ENCODE peak calls at places on chromosomes 1 and 21, in four cellular contexts. H is A549, L is kidney, V is left ventricle myocardium inferior. Q is an unnamed sample.

GRCh38 chr21:26067836-26068401 is 102.7 kb downstream of the APP start:
- DNase-seq in L (no peak), V (no peak), H (no peak), Q (no peak)

GRCh38 chr1:72635719-72636118 is 353.4 kb upstream of the NEGR1 start:
- DNase-seq in V (no peak), H (no peak), L (no peak), Q (no peak)

GRCh38 chr1:21262282-21263051 is 27.8 kb downstream of the ECE1 start:
- DNase-seq in V (peak; percentile 86), L (peak; percentile 90), H (peak; percentile 38), Q (no peak)

GRCh38 chr1:180141381-180141934 is 13.2 kb upstream of the QSOX1 start:
- DNase-seq in H (no peak), V (no peak), L (no peak), Q (no peak)

GRCh38 chr1:21106238-21106637 is 70.5 kb downstream of the EIF4G3 start:
- DNase-seq in L (no peak), V (no peak), H (no peak), Q (no peak)

GRCh38 chr1:186722711-186723309 is 42.6 kb upstream of the PTGS2 start:
- DNase-seq in V (no peak), H (peak; percentile 26), L (no peak), Q (peak; percentile 4)

GRCh38 chr1:23436520-23437354 is 12.2 kb upstream of the TCEA3 start:
- DNase-seq in V (no peak), H (no peak), L (peak; percentile 66), Q (no peak)

GRCh38 chr1:23864801-23865542 is 3.1 kb downstream of the FUCA1 start:
- DNase-seq in L (no peak), H (no peak), V (no peak), Q (no peak)

GRCh38 chr21:14766241-14766640 is 220.1 kb upstream of the SAMSN1 start:
- DNase-seq in H (no peak), V (no peak), L (peak; percentile 43), Q (no peak)

GRCh38 chr1:101025283-101025679 is 303 bp downstream of the DPH5 start:
- DNase-seq in L (no peak), V (no peak), H (no peak), Q (no peak)

GRCh38 chr21:35614412-35614901 is 445.9 kb downstream of the SETD4 start:
- DNase-seq in V (no peak), H (no peak), L (no peak), Q (no peak)

GRCh38 chr1:228176024-228176395 is 10.4 kb downstream of the IBA57 start:
- DNase-seq in L (no peak), V (no peak), H (no peak), Q (no peak)

GRCh38 chr1:57258616-57259330 is 165.1 kb downstream of the DAB1 start:
- DNase-seq in V (no peak), L (no peak), H (no peak), Q (no peak)

GRCh38 chr1:35931424-35932157 is 686 bp downstream of the AGO3 start:
- DNase-seq in L (no peak), V (no peak), H (no peak), Q (no peak)

GRCh38 chr1:44559913-44560312 is 114.4 kb downstream of the TMEM53 start:
- DNase-seq in L (no peak), H (no peak), V (no peak), Q (no peak)

GRCh38 chr1:150970818-150971582 is 3.6 kb downstream of the CERS2 start:
- DNase-seq in V (peak; percentile 84), H (no peak), L (peak; percentile 95), Q (no peak)

GRCh38 chr1:204647114-204647804 is 38.3 kb downstream of the LRRN2 start:
- DNase-seq in L (no peak), H (peak; percentile 94), V (no peak), Q (peak; percentile 71)

GRCh38 chr1:66916320-66916719 is 8.3 kb downstream of the DNAI4 start:
- DNase-seq in L (no peak), V (no peak), H (no peak), Q (no peak)

GRCh38 chr1:1255627-1256026 is 9.1 kb upstream of the C1QTNF12 start:
- DNase-seq in L (peak; percentile 67), V (no peak), H (no peak), Q (no peak)

GRCh38 chr1:19643602-19644419 is at the start of gene NBL1:
- DNase-seq in V (peak; percentile 84), L (peak; percentile 91), H (peak; percentile 41), Q (no peak)
- H3K4me1 ChIP-seq in V (peaks cover 62% of the 10 kb centered on the region), L (peaks cover 20% of the 10 kb centered on the region), H (peaks cover 55% of the 10 kb centered on the region), Q (peaks cover 35% of the 10 kb centered on the region)

GRCh38 chr1:206537141-206537540 is 29.8 kb downstream of the RASSF5 start:
- DNase-seq in L (no peak), V (no peak), H (no peak), Q (no peak)
- H3K4me1 ChIP-seq in L (peaks cover 4% of the 10 kb centered on the region), V (peaks cover 13% of the 10 kb centered on the region), H (no peaks in the 10 kb centered on the region), Q (no peaks in the 10 kb centered on the region)

DNA sequence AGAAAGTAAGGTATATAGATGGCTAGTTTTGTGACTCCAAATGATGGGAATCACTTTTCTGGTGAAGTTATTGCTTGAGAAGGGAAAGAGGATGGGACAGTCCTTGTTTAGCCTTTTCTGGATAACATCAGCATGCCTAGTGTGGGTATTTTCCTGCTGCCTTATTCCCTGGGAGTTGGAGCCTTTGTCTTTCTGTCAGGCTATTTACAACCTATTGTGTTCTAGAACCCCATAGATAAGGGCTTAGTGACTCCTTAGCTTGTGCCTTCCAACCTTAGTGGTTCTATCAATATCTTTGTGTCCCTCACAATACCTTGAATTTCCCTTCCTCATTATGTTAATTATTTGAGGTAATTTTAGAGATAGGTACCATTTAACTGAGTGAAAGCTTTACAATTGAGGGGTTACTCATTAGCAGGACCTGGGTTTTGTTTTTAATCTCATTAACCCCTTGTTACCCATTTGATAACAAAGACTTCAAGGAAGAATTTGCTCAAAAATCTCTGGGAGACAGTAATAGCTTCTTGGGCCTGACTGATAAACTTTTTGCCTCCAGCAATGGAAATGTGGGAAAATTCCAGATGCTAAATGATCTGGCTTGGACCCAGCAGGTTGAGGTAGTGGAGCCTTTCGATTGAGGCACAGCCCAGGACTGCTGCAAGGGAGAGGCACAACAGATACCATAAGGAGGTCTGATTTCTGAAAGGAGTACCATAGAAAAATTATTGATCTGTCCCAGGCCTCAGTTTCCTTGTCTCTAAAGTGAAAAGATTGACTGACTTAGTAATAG is 49.0 kb downstream of the CACHD1 start:
- DNase-seq in L (no peak), V (no peak), H (no peak), Q (no peak)
- H3K4me1 ChIP-seq in L (peaks cover 15% of the 10 kb centered on the region), V (peaks cover 54% of the 10 kb centered on the region), H (peaks cover 14% of the 10 kb centered on the region), Q (no peaks in the 10 kb centered on the region)

GRCh38 chr1:175220853-175221547 is 28.4 kb upstream of the KIAA0040 start:
- DNase-seq in L (no peak), H (no peak), V (no peak), Q (no peak)

GRCh38 chr1:175218786-175219447 is 26.3 kb upstream of the KIAA0040 start:
- DNase-seq in H (no peak), L (no peak), V (no peak), Q (no peak)

GRCh38 chr1:175222296-175222938 is 29.8 kb upstream of the KIAA0040 start:
- DNase-seq in V (no peak), H (no peak), L (no peak), Q (no peak)

GRCh38 chr1:175219774-175220173 is 27.2 kb upstream of the KIAA0040 start:
- DNase-seq in H (no peak), L (no peak), V (no peak), Q (no peak)

GRCh38 chr1:175221548-175222175 is 29.1 kb upstream of the KIAA0040 start:
- DNase-seq in H (no peak), V (peak; percentile 40), L (peak; percentile 80), Q (peak; percentile 37)
- H3K4me1 ChIP-seq in H (no peaks in the 10 kb centered on the region), V (peaks cover 43% of the 10 kb centered on the region), L (peaks cover 16% of the 10 kb centered on the region), Q (peaks cover 28% of the 10 kb centered on the region)

GRCh38 chr1:93751391-93752250 is 70.0 kb upstream of the BCAR3 start:
- DNase-seq in V (peak; percentile 73), L (no peak), H (no peak), Q (no peak)

GRCh38 chr1:93750946-93751345 is 69.3 kb upstream of the BCAR3 start:
- DNase-seq in V (no peak), L (no peak), H (no peak), Q (no peak)

GRCh38 chr1:93749894-93750301 is 68.3 kb upstream of the BCAR3 start:
- DNase-seq in H (no peak), V (no peak), L (no peak), Q (no peak)

GRCh38 chr1:93756656-93757055 is 75.0 kb upstream of the BCAR3 start:
- DNase-seq in V (no peak), H (no peak), L (no peak), Q (no peak)

DNA sequence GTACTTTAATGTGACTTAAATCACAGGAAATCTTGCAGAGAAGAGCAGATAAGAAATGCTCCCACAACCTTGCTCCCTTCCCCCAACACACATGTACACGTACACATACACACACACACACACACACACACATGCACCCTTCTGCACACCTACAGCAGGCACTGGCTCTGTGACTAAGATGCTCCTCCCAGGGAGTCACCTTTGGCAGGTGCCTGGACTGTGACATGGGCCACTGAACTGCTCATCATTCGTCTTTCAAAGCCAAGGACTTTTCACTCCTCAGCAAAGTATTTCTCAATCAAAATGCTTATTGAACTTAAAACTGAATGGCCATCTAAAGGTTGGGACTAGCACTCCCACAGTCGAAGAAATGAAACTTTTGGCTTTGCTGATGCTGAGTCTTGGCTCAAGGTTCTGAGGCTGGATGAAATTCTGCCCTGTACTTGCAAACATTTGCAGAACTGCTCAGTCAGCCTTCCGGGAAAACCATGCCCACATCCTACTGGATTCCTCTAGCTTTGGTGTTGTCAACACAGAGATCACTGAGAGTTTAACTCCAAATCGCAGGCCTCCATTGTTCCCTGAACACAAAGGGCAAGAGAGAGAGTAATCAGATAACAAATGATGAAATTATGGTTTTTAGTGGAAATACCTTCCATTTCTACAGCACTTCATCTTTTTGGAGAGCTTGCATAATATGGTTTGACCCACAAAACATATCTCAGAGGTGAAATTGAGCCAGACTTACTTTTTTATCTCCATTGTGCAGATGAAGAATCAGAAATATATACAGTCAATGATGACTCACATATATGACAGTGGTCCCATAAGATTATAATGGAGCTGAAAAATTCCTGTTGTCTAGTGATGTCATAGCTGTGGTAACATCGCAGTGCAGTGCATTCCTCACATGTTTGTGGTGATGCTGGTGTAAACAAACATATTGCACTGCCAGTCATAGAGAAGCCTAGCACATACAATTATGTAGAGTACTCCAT is 72.4 kb upstream of the BCAR3 start:
- DNase-seq in V (no peak), H (peak; percentile 28), L (no peak), Q (peak; percentile 94)
- H3K4me1 ChIP-seq in V (peaks cover 43% of the 10 kb centered on the region), H (peaks cover 54% of the 10 kb centered on the region), L (peaks cover 12% of the 10 kb centered on the region), Q (peaks cover 95% of the 10 kb centered on the region)

GRCh38 chr21:44907225-44907965 is 13.3 kb downstream of the ITGB2 start:
- DNase-seq in H (no peak), V (no peak), L (no peak), Q (no peak)

GRCh38 chr21:44904141-44904923 is 16.4 kb downstream of the ITGB2 start:
- DNase-seq in H (no peak), V (no peak), L (no peak), Q (no peak)

GRCh38 chr21:44905016-44905724 is 15.5 kb downstream of the ITGB2 start:
- DNase-seq in L (peak; percentile 62), H (no peak), V (no peak), Q (no peak)

GRCh38 chr21:44903689-44904088 is 17.0 kb downstream of the ITGB2 start:
- DNase-seq in H (no peak), V (peak; percentile 8), L (peak; percentile 62), Q (no peak)

GRCh38 chr21:44905725-44906084 is 15.0 kb downstream of the ITGB2 start:
- DNase-seq in V (no peak), H (no peak), L (no peak), Q (no peak)
- H3K4me1 ChIP-seq in V (peaks cover 11% of the 10 kb centered on the region), H (peaks cover 2% of the 10 kb centered on the region), L (peaks cover 12% of the 10 kb centered on the region), Q (peaks cover 4% of the 10 kb centered on the region)